ENCODE peak calls at places on chromosomes 5 and 9, in ten cellular contexts. C is adrenal gland, B is stomach, T is IMR-90, D is heart left ventricle, K is body of pancreas, I is A549, H is transverse colon, S is HCT116, J is sigmoid colon. Y is an unnamed sample.

GRCh38 chr9:120109242-120109641 is 470.7 kb downstream of the CDK5RAP2 start:
- DNase-seq in J (no peak), D (no peak), S (peak; percentile 44), K (no peak), T (no peak), B (no peak), I (peak; percentile 44), C (no peak), H (no peak), Y (peak; percentile 49)

GRCh38 chr5:61631438-61631941 is 299.4 kb downstream of the ZSWIM6 start:
- DNase-seq in K (peak; percentile 30), D (peak; percentile 82), I (no peak), B (no peak), S (no peak), C (peak; percentile 51), J (peak; percentile 89), T (peak; percentile 20), H (peak; percentile 23), Y (no peak)

GRCh38 chr5:163705983-163706771 is 200.8 kb downstream of the MAT2B start:
- DNase-seq in D (no peak), B (no peak), T (peak; percentile 86), K (no peak), I (no peak), J (no peak), C (no peak), S (no peak), H (no peak), Y (no peak)

GRCh38 chr5:95892784-95893354 is 68.8 kb downstream of the ELL2 start:
- DNase-seq in S (peak; percentile 16), C (peak; percentile 33), T (no peak), H (peak; percentile 44), B (peak; percentile 48), K (peak; percentile 43), I (peak; percentile 41), J (no peak), D (no peak), Y (no peak)

GRCh38 chr5:24365406-24365805 is 279.4 kb downstream of the CDH10 start:
- DNase-seq in J (no peak), K (no peak), I (no peak), D (no peak), H (no peak), T (no peak), B (no peak), C (no peak), S (no peak), Y (no peak)

GRCh38 chr5:75951158-75951557 is 132.0 kb upstream of the SV2C start:
- DNase-seq in H (no peak), B (no peak), K (no peak), D (no peak), S (no peak), I (no peak), C (no peak), J (no peak), T (no peak), Y (no peak)

GRCh38 chr9:3936520-3937235 is 363.2 kb downstream of the GLIS3 start:
- DNase-seq in C (peak; percentile 82), B (peak; percentile 63), D (peak; percentile 82), J (no peak), H (no peak), I (no peak), T (peak; percentile 24), S (no peak), K (peak; percentile 16), Y (no peak)

GRCh38 chr5:132474131-132474723 is 16.3 kb downstream of the IRF1 start:
- DNase-seq in J (no peak), I (no peak), S (no peak), B (peak; percentile 18), T (no peak), C (no peak), D (no peak), K (no peak), H (peak; percentile 4), Y (no peak)

GRCh38 chr9:114012126-114012525 is 66.0 kb downstream of the AMBP start:
- DNase-seq in D (no peak), I (no peak), B (no peak), J (peak; percentile 42), C (no peak), K (peak; percentile 2), T (no peak), S (no peak), H (no peak), Y (no peak)

GRCh38 chr5:110306650-110307049 is 419.8 kb downstream of the TMEM232 start:
- DNase-seq in I (no peak), D (no peak), H (no peak), B (no peak), J (no peak), T (no peak), S (no peak), K (no peak), C (no peak), Y (no peak)

GRCh38 chr5:96134886-96135285 is 173.2 kb upstream of the ELL2 start:
- DNase-seq in B (no peak), S (no peak), D (no peak), T (no peak), H (no peak), I (no peak), K (no peak), C (no peak), J (no peak), Y (no peak)

GRCh38 chr9:136017813-136018190 is 56.6 kb upstream of the UBAC1 start:
- DNase-seq in I (no peak), K (no peak), D (peak; percentile 25), C (no peak), H (no peak), B (no peak), T (no peak), J (peak; percentile 61), S (no peak), Y (no peak)

GRCh38 chr9:3256571-3256970 is 269.2 kb downstream of the RFX3 start:
- DNase-seq in B (no peak), J (no peak), K (no peak), I (no peak), C (no peak), S (no peak), T (peak; percentile 29), D (no peak), H (no peak), Y (no peak)

GRCh38 chr5:178069909-178070308 is 43.4 kb upstream of the N4BP3 start:
- DNase-seq in S (peak; percentile 35), I (peak; percentile 36), H (peak; percentile 13), T (peak; percentile 26), D (no peak), B (no peak), C (no peak), J (no peak), K (peak; percentile 46), Y (peak; percentile 57)

GRCh38 chr5:169251685-169252084 is 49.3 kb downstream of the SLIT3 start:
- DNase-seq in C (no peak), D (no peak), H (no peak), B (no peak), K (no peak), J (no peak), I (no peak), T (no peak), S (no peak), Y (no peak)

GRCh38 chr9:72213906-72214305 is 64.7 kb downstream of the GDA start:
- DNase-seq in I (no peak), B (no peak), T (no peak), J (no peak), K (no peak), H (no peak), C (no peak), S (no peak), D (no peak), Y (no peak)

GRCh38 chr9:98805506-98806272 is 1.8 kb upstream of the GALNT12 start:
- DNase-seq in D (no peak), I (no peak), T (peak; percentile 86), K (peak; percentile 0), B (no peak), H (no peak), C (peak; percentile 48), J (no peak), S (no peak), Y (no peak)

GRCh38 chr9:123327697-123328100 is 28.3 kb upstream of the CRB2 start:
- DNase-seq in B (peak; percentile 82), J (no peak), D (no peak), T (no peak), H (peak; percentile 58), I (no peak), C (no peak), S (no peak), K (peak; percentile 84), Y (no peak)
- TF ChIP-seq POLR2A in B (no peak), J (no peak), D (no peak), T (no peak), H (no peak), I (no peak), C (no peak), S (no peak), K (peak; percentile 46), Y (no peak)

GRCh38 chr9:33932078-33932807 is 115.3 kb downstream of the UBE2R2 start:
- DNase-seq in D (no peak), H (no peak), T (no peak), B (no peak), S (no peak), I (no peak), K (no peak), J (no peak), C (peak; percentile 83), Y (no peak)
- TF ChIP-seq POLR2A in D (no peak), H (no peak), T (no peak), B (no peak), S (no peak), I (no peak), K (no peak), J (no peak), C (no peak), Y (no peak)

DNA sequence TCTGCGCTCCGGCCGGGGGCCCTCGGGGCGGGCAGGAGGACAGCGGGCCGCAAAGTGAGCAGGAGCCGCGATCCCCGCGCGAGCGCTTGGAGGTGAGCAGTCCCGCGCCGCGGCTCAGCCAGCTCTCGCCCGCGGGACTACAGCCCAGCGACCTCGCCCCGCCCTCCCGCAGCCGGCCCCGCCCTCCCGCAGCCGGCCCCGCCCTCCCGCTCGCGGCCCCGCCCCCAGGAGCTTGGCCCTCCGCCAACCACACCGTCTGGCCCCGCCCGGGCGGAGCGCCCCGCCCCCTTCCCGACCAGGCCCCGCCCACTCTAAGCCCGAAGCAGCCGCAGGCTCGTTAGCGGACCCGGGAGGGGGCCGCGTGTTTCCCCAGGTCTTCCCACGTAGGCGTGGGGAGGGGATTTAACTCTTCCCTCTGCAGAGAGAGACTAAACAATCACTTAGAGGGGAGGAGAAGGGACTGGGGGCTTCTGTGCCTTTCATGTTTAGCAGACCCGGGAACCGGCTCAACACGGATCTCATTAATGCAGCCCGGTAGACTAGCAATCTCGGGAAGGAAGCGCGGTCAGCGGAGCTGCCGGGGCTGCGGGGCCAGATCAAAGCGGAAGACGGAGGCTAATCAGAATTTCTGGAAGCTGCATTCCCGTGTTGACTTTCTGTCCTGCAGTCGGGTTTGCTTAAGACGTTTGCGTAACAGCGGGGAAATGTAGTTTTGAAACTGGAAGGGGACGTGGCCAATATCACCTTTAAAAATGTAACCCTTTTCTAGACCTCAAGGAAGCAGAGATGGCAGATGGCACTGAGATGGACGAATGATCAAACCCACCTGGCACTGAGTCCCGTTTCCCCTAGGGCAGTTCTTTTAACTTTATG is at the start of gene MYO10:
- DNase-seq in B (peak; percentile 87), D (peak; percentile 76), S (no peak), K (peak; percentile 88), C (peak; percentile 84), T (peak; percentile 80), J (peak; percentile 86), H (peak; percentile 88), I (peak; percentile 69), Y (peak; percentile 89)
- TF ChIP-seq POLR2A in B (no peak), D (peak; percentile 56), S (peak; percentile 46), K (peak; percentile 91), C (no peak), T (peak; percentile 96), J (peak; percentile 0), H (peak; percentile 81), I (peak; percentile 82), Y (peak; percentile 59)

GRCh38 chr9:15552641-15553527 is at the start of gene CCDC171:
- DNase-seq in T (peak; percentile 95), I (peak; percentile 98), D (peak; percentile 95), H (peak; percentile 93), J (peak; percentile 98), B (peak; percentile 92), K (peak; percentile 94), C (peak; percentile 96), S (peak; percentile 86), Y (peak; percentile 96)
- TF ChIP-seq POLR2A in T (peak; percentile 35), I (peak; percentile 97), D (peak; percentile 62), H (peak; percentile 79), J (peak; percentile 41), B (peak; percentile 17), K (peak; percentile 85), C (peak; percentile 24), S (peak; percentile 89), Y (peak; percentile 74)